ENCODE peak calls at places on chromosomes 13 and 19, in five cellular contexts. One of them, this sample, is unnamed.

GRCh38 chr13:66657165-66657895 is 572.8 kb downstream of the PCDH9 start:
- DNase-seq in stimulated activated CD4-positive, alpha-beta T cell treated with anti-CD3 and anti-CD28 coated beads, Interleukin-15, amount 100 ng/mL, for 1 hour: no peak
- DNase-seq in activated naive CD8-positive, alpha-beta T cell treated with anti-CD3 and anti-CD28 coated beads, Interleukin-2, amount 50 U/mL, for 24 hours: no peak
- DNase-seq in cortex of kidney: no peak
- DNase-seq in CD4-positive, CD25-positive, alpha-beta regulatory T cell: no peak
- DNase-seq in this sample: no peak

GRCh38 chr19:7500811-7501450 is 12.1 kb upstream of the PEX11G start:
- DNase-seq in cortex of kidney: no peak
- DNase-seq in CD4-positive, CD25-positive, alpha-beta regulatory T cell: peak
- DNase-seq in activated naive CD8-positive, alpha-beta T cell treated with anti-CD3 and anti-CD28 coated beads, Interleukin-2, amount 50 U/mL, for 24 hours: peak
- DNase-seq in stimulated activated CD4-positive, alpha-beta T cell treated with anti-CD3 and anti-CD28 coated beads, Interleukin-15, amount 100 ng/mL, for 1 hour: no peak
- DNase-seq in this sample: peak

GRCh38 chr19:18663940-18664530 is 19.4 kb upstream of the CRTC1 start:
- DNase-seq in activated naive CD8-positive, alpha-beta T cell treated with anti-CD3 and anti-CD28 coated beads, Interleukin-2, amount 50 U/mL, for 24 hours: no peak
- DNase-seq in stimulated activated CD4-positive, alpha-beta T cell treated with anti-CD3 and anti-CD28 coated beads, Interleukin-15, amount 100 ng/mL, for 1 hour: no peak
- DNase-seq in CD4-positive, CD25-positive, alpha-beta regulatory T cell: peak
- DNase-seq in cortex of kidney: no peak
- DNase-seq in this sample: no peak

GRCh38 chr19:5138606-5139594 is 170.0 kb downstream of the KDM4B start:
- DNase-seq in stimulated activated CD4-positive, alpha-beta T cell treated with anti-CD3 and anti-CD28 coated beads, Interleukin-15, amount 100 ng/mL, for 1 hour: peak
- DNase-seq in CD4-positive, CD25-positive, alpha-beta regulatory T cell: peak
- DNase-seq in cortex of kidney: no peak
- DNase-seq in activated naive CD8-positive, alpha-beta T cell treated with anti-CD3 and anti-CD28 coated beads, Interleukin-2, amount 50 U/mL, for 24 hours: peak
- DNase-seq in this sample: no peak

GRCh38 chr13:107574517-107575215 is 640.7 kb downstream of the LIG4 start:
- DNase-seq in CD4-positive, CD25-positive, alpha-beta regulatory T cell: no peak
- DNase-seq in stimulated activated CD4-positive, alpha-beta T cell treated with anti-CD3 and anti-CD28 coated beads, Interleukin-15, amount 100 ng/mL, for 1 hour: no peak
- DNase-seq in cortex of kidney: no peak
- DNase-seq in activated naive CD8-positive, alpha-beta T cell treated with anti-CD3 and anti-CD28 coated beads, Interleukin-2, amount 50 U/mL, for 24 hours: no peak
- DNase-seq in this sample: no peak

GRCh38 chr19:46412983-46413261 is 442 bp downstream of the CCDC8 start:
- DNase-seq in stimulated activated CD4-positive, alpha-beta T cell treated with anti-CD3 and anti-CD28 coated beads, Interleukin-15, amount 100 ng/mL, for 1 hour: no peak
- DNase-seq in activated naive CD8-positive, alpha-beta T cell treated with anti-CD3 and anti-CD28 coated beads, Interleukin-2, amount 50 U/mL, for 24 hours: no peak
- DNase-seq in cortex of kidney: no peak
- DNase-seq in CD4-positive, CD25-positive, alpha-beta regulatory T cell: no peak
- DNase-seq in this sample: no peak

GRCh38 chr19:45782820-45783785 is 813 bp upstream of the DMPK start:
- DNase-seq in cortex of kidney: no peak
- DNase-seq in CD4-positive, CD25-positive, alpha-beta regulatory T cell: no peak
- DNase-seq in stimulated activated CD4-positive, alpha-beta T cell treated with anti-CD3 and anti-CD28 coated beads, Interleukin-15, amount 100 ng/mL, for 1 hour: no peak
- DNase-seq in activated naive CD8-positive, alpha-beta T cell treated with anti-CD3 and anti-CD28 coated beads, Interleukin-2, amount 50 U/mL, for 24 hours: no peak
- DNase-seq in this sample: no peak

GRCh38 chr19:13401388-13401787 is 104.9 kb downstream of the CACNA1A start:
- DNase-seq in activated naive CD8-positive, alpha-beta T cell treated with anti-CD3 and anti-CD28 coated beads, Interleukin-2, amount 50 U/mL, for 24 hours: no peak
- DNase-seq in CD4-positive, CD25-positive, alpha-beta regulatory T cell: peak
- DNase-seq in cortex of kidney: no peak
- DNase-seq in stimulated activated CD4-positive, alpha-beta T cell treated with anti-CD3 and anti-CD28 coated beads, Interleukin-15, amount 100 ng/mL, for 1 hour: no peak
- DNase-seq in this sample: peak

GRCh38 chr19:29563688-29564087 is 37.9 kb downstream of the VSTM2B start:
- DNase-seq in activated naive CD8-positive, alpha-beta T cell treated with anti-CD3 and anti-CD28 coated beads, Interleukin-2, amount 50 U/mL, for 24 hours: no peak
- DNase-seq in CD4-positive, CD25-positive, alpha-beta regulatory T cell: no peak
- DNase-seq in stimulated activated CD4-positive, alpha-beta T cell treated with anti-CD3 and anti-CD28 coated beads, Interleukin-15, amount 100 ng/mL, for 1 hour: no peak
- DNase-seq in cortex of kidney: no peak
- DNase-seq in this sample: no peak

GRCh38 chr13:41075034-41075433 is 13.7 kb downstream of the WBP4 start:
- DNase-seq in CD4-positive, CD25-positive, alpha-beta regulatory T cell: peak
- DNase-seq in activated naive CD8-positive, alpha-beta T cell treated with anti-CD3 and anti-CD28 coated beads, Interleukin-2, amount 50 U/mL, for 24 hours: no peak
- DNase-seq in stimulated activated CD4-positive, alpha-beta T cell treated with anti-CD3 and anti-CD28 coated beads, Interleukin-15, amount 100 ng/mL, for 1 hour: no peak
- DNase-seq in cortex of kidney: no peak
- DNase-seq in this sample: peak

GRCh38 chr19:1016647-1017114 is 4.2 kb downstream of the TMEM259 start:
- DNase-seq in CD4-positive, CD25-positive, alpha-beta regulatory T cell: no peak
- DNase-seq in stimulated activated CD4-positive, alpha-beta T cell treated with anti-CD3 and anti-CD28 coated beads, Interleukin-15, amount 100 ng/mL, for 1 hour: no peak
- DNase-seq in cortex of kidney: no peak
- DNase-seq in activated naive CD8-positive, alpha-beta T cell treated with anti-CD3 and anti-CD28 coated beads, Interleukin-2, amount 50 U/mL, for 24 hours: no peak
- DNase-seq in this sample: no peak

GRCh38 chr19:51441410-51442390 is 16.6 kb downstream of the SIGLEC8 start:
- DNase-seq in CD4-positive, CD25-positive, alpha-beta regulatory T cell: peak
- DNase-seq in cortex of kidney: no peak
- DNase-seq in activated naive CD8-positive, alpha-beta T cell treated with anti-CD3 and anti-CD28 coated beads, Interleukin-2, amount 50 U/mL, for 24 hours: peak
- DNase-seq in stimulated activated CD4-positive, alpha-beta T cell treated with anti-CD3 and anti-CD28 coated beads, Interleukin-15, amount 100 ng/mL, for 1 hour: peak
- DNase-seq in this sample: no peak

GRCh38 chr13:100657881-100658315 is 16.7 kb downstream of the TMTC4 start:
- DNase-seq in cortex of kidney: no peak
- DNase-seq in stimulated activated CD4-positive, alpha-beta T cell treated with anti-CD3 and anti-CD28 coated beads, Interleukin-15, amount 100 ng/mL, for 1 hour: no peak
- DNase-seq in CD4-positive, CD25-positive, alpha-beta regulatory T cell: no peak
- DNase-seq in activated naive CD8-positive, alpha-beta T cell treated with anti-CD3 and anti-CD28 coated beads, Interleukin-2, amount 50 U/mL, for 24 hours: no peak
- DNase-seq in this sample: no peak

GRCh38 chr13:51557875-51558604 is 26.2 kb upstream of the WDFY2 start:
- DNase-seq in stimulated activated CD4-positive, alpha-beta T cell treated with anti-CD3 and anti-CD28 coated beads, Interleukin-15, amount 100 ng/mL, for 1 hour: no peak
- DNase-seq in CD4-positive, CD25-positive, alpha-beta regulatory T cell: no peak
- DNase-seq in activated naive CD8-positive, alpha-beta T cell treated with anti-CD3 and anti-CD28 coated beads, Interleukin-2, amount 50 U/mL, for 24 hours: no peak
- DNase-seq in cortex of kidney: no peak
- DNase-seq in this sample: no peak

GRCh38 chr13:31476753-31477152 is 262.6 kb upstream of the RXFP2 start:
- DNase-seq in CD4-positive, CD25-positive, alpha-beta regulatory T cell: no peak
- DNase-seq in stimulated activated CD4-positive, alpha-beta T cell treated with anti-CD3 and anti-CD28 coated beads, Interleukin-15, amount 100 ng/mL, for 1 hour: no peak
- DNase-seq in activated naive CD8-positive, alpha-beta T cell treated with anti-CD3 and anti-CD28 coated beads, Interleukin-2, amount 50 U/mL, for 24 hours: no peak
- DNase-seq in cortex of kidney: no peak
- DNase-seq in this sample: peak

GRCh38 chr19:52590728-52591127 is 20.6 kb downstream of the ZNF701 start:
- DNase-seq in activated naive CD8-positive, alpha-beta T cell treated with anti-CD3 and anti-CD28 coated beads, Interleukin-2, amount 50 U/mL, for 24 hours: no peak
- DNase-seq in stimulated activated CD4-positive, alpha-beta T cell treated with anti-CD3 and anti-CD28 coated beads, Interleukin-15, amount 100 ng/mL, for 1 hour: no peak
- DNase-seq in CD4-positive, CD25-positive, alpha-beta regulatory T cell: no peak
- DNase-seq in cortex of kidney: no peak
- DNase-seq in this sample: no peak

GRCh38 chr13:39586956-39587605 is 15.9 kb downstream of the LHFPL6 start:
- DNase-seq in activated naive CD8-positive, alpha-beta T cell treated with anti-CD3 and anti-CD28 coated beads, Interleukin-2, amount 50 U/mL, for 24 hours: no peak
- DNase-seq in cortex of kidney: no peak
- DNase-seq in CD4-positive, CD25-positive, alpha-beta regulatory T cell: no peak
- DNase-seq in stimulated activated CD4-positive, alpha-beta T cell treated with anti-CD3 and anti-CD28 coated beads, Interleukin-15, amount 100 ng/mL, for 1 hour: no peak
- DNase-seq in this sample: no peak

GRCh38 chr13:51912091-51912490 is 50.3 kb downstream of the CCDC70 start:
- DNase-seq in CD4-positive, CD25-positive, alpha-beta regulatory T cell: no peak
- DNase-seq in activated naive CD8-positive, alpha-beta T cell treated with anti-CD3 and anti-CD28 coated beads, Interleukin-2, amount 50 U/mL, for 24 hours: no peak
- DNase-seq in stimulated activated CD4-positive, alpha-beta T cell treated with anti-CD3 and anti-CD28 coated beads, Interleukin-15, amount 100 ng/mL, for 1 hour: no peak
- DNase-seq in cortex of kidney: no peak
- DNase-seq in this sample: no peak

GRCh38 chr19:15062036-15062435 is 12.8 kb downstream of the CASP14 start:
- DNase-seq in activated naive CD8-positive, alpha-beta T cell treated with anti-CD3 and anti-CD28 coated beads, Interleukin-2, amount 50 U/mL, for 24 hours: no peak
- DNase-seq in cortex of kidney: no peak
- DNase-seq in CD4-positive, CD25-positive, alpha-beta regulatory T cell: no peak
- DNase-seq in stimulated activated CD4-positive, alpha-beta T cell treated with anti-CD3 and anti-CD28 coated beads, Interleukin-15, amount 100 ng/mL, for 1 hour: no peak
- DNase-seq in this sample: no peak

GRCh38 chr19:44776402-44777096 is 1.1 kb upstream of the CBLC start:
- DNase-seq in activated naive CD8-positive, alpha-beta T cell treated with anti-CD3 and anti-CD28 coated beads, Interleukin-2, amount 50 U/mL, for 24 hours: no peak
- DNase-seq in stimulated activated CD4-positive, alpha-beta T cell treated with anti-CD3 and anti-CD28 coated beads, Interleukin-15, amount 100 ng/mL, for 1 hour: no peak
- DNase-seq in cortex of kidney: no peak
- DNase-seq in CD4-positive, CD25-positive, alpha-beta regulatory T cell: no peak
- DNase-seq in this sample: no peak

GRCh38 chr13:26562538-26562890 is 5.0 kb downstream of the WASF3 start:
- DNase-seq in stimulated activated CD4-positive, alpha-beta T cell treated with anti-CD3 and anti-CD28 coated beads, Interleukin-15, amount 100 ng/mL, for 1 hour: no peak
- DNase-seq in activated naive CD8-positive, alpha-beta T cell treated with anti-CD3 and anti-CD28 coated beads, Interleukin-2, amount 50 U/mL, for 24 hours: no peak
- DNase-seq in cortex of kidney: no peak
- DNase-seq in CD4-positive, CD25-positive, alpha-beta regulatory T cell: no peak
- DNase-seq in this sample: no peak

GRCh38 chr19:47853003-47853402 is 6.0 kb upstream of the TPRX2 start:
- DNase-seq in cortex of kidney: no peak
- DNase-seq in CD4-positive, CD25-positive, alpha-beta regulatory T cell: no peak
- DNase-seq in activated naive CD8-positive, alpha-beta T cell treated with anti-CD3 and anti-CD28 coated beads, Interleukin-2, amount 50 U/mL, for 24 hours: no peak
- DNase-seq in stimulated activated CD4-positive, alpha-beta T cell treated with anti-CD3 and anti-CD28 coated beads, Interleukin-15, amount 100 ng/mL, for 1 hour: no peak
- DNase-seq in this sample: no peak

GRCh38 chr13:70424428-70424827 is 316.2 kb upstream of the KLHL1 start:
- DNase-seq in CD4-positive, CD25-positive, alpha-beta regulatory T cell: no peak
- DNase-seq in cortex of kidney: no peak
- DNase-seq in activated naive CD8-positive, alpha-beta T cell treated with anti-CD3 and anti-CD28 coated beads, Interleukin-2, amount 50 U/mL, for 24 hours: no peak
- DNase-seq in stimulated activated CD4-positive, alpha-beta T cell treated with anti-CD3 and anti-CD28 coated beads, Interleukin-15, amount 100 ng/mL, for 1 hour: no peak
- DNase-seq in this sample: no peak

GRCh38 chr19:6710273-6711077 is 10.0 kb downstream of the C3 start:
- DNase-seq in CD4-positive, CD25-positive, alpha-beta regulatory T cell: no peak
- DNase-seq in activated naive CD8-positive, alpha-beta T cell treated with anti-CD3 and anti-CD28 coated beads, Interleukin-2, amount 50 U/mL, for 24 hours: peak
- DNase-seq in cortex of kidney: no peak
- DNase-seq in stimulated activated CD4-positive, alpha-beta T cell treated with anti-CD3 and anti-CD28 coated beads, Interleukin-15, amount 100 ng/mL, for 1 hour: no peak
- DNase-seq in this sample: no peak

GRCh38 chr13:113635709-113636108 is 22.3 kb downstream of the ATP4B start:
- DNase-seq in CD4-positive, CD25-positive, alpha-beta regulatory T cell: no peak
- DNase-seq in cortex of kidney: no peak
- DNase-seq in activated naive CD8-positive, alpha-beta T cell treated with anti-CD3 and anti-CD28 coated beads, Interleukin-2, amount 50 U/mL, for 24 hours: no peak
- DNase-seq in stimulated activated CD4-positive, alpha-beta T cell treated with anti-CD3 and anti-CD28 coated beads, Interleukin-15, amount 100 ng/mL, for 1 hour: no peak
- DNase-seq in this sample: no peak

GRCh38 chr13:39038569-39038898 is 278 bp downstream of the NHLRC3 start:
- DNase-seq in stimulated activated CD4-positive, alpha-beta T cell treated with anti-CD3 and anti-CD28 coated beads, Interleukin-15, amount 100 ng/mL, for 1 hour: no peak
- DNase-seq in cortex of kidney: no peak
- DNase-seq in activated naive CD8-positive, alpha-beta T cell treated with anti-CD3 and anti-CD28 coated beads, Interleukin-2, amount 50 U/mL, for 24 hours: peak
- DNase-seq in CD4-positive, CD25-positive, alpha-beta regulatory T cell: peak
- DNase-seq in this sample: no peak

GRCh38 chr19:2478324-2478755 is 2.4 kb downstream of the GADD45B start:
- DNase-seq in cortex of kidney: no peak
- DNase-seq in CD4-positive, CD25-positive, alpha-beta regulatory T cell: peak
- DNase-seq in stimulated activated CD4-positive, alpha-beta T cell treated with anti-CD3 and anti-CD28 coated beads, Interleukin-15, amount 100 ng/mL, for 1 hour: no peak
- DNase-seq in activated naive CD8-positive, alpha-beta T cell treated with anti-CD3 and anti-CD28 coated beads, Interleukin-2, amount 50 U/mL, for 24 hours: peak
- DNase-seq in this sample: no peak

GRCh38 chr13:23354520-23354919 is 79.0 kb downstream of the SACS start:
- DNase-seq in cortex of kidney: no peak
- DNase-seq in CD4-positive, CD25-positive, alpha-beta regulatory T cell: no peak
- DNase-seq in stimulated activated CD4-positive, alpha-beta T cell treated with anti-CD3 and anti-CD28 coated beads, Interleukin-15, amount 100 ng/mL, for 1 hour: no peak
- DNase-seq in activated naive CD8-positive, alpha-beta T cell treated with anti-CD3 and anti-CD28 coated beads, Interleukin-2, amount 50 U/mL, for 24 hours: no peak
- DNase-seq in this sample: no peak